ENCODE peak calls at places on chromosomes 2 and 18, in four cellular contexts. C, X, E and H are unnamed samples.

GRCh38 chr2:208315081-208315788 is 49.2 kb downstream of the PIKFYVE start:
- DNase-seq in X (no peak), C (no peak), E (no peak), H (no peak)

GRCh38 chr2:5549061-5549601 is 143.1 kb upstream of the SOX11 start:
- DNase-seq in X (no peak), C (no peak), E (no peak), H (no peak)

GRCh38 chr2:198731842-198732421 is 725.8 kb downstream of the SATB2 start:
- DNase-seq in E (no peak), X (no peak), C (no peak), H (no peak)

GRCh38 chr2:157443795-157444642 is at the start of gene CYTIP:
- DNase-seq in E (no peak), X (no peak), C (peak), H (no peak)

GRCh38 chr2:486381-486780 is 190.8 kb downstream of the TMEM18 start:
- DNase-seq in E (no peak), X (no peak), C (no peak), H (no peak)

GRCh38 chr2:72940786-72941185 is 23.5 kb downstream of the EMX1 start:
- DNase-seq in C (no peak), X (no peak), E (no peak), H (no peak)

GRCh38 chr2:181354626-181355025 is 102.6 kb upstream of the ITGA4 start:
- DNase-seq in C (no peak), E (peak), X (no peak), H (no peak)

GRCh38 chr2:217749009-217749408 is 253.8 kb downstream of the TNS1 start:
- DNase-seq in E (no peak), X (no peak), C (no peak), H (no peak)

GRCh38 chr2:120550893-120551446 is 184.7 kb upstream of the GLI2 start:
- DNase-seq in E (no peak), X (no peak), C (no peak), H (no peak)

GRCh38 chr2:222919841-222920609 is 59.2 kb downstream of the ACSL3 start:
- DNase-seq in X (peak), C (no peak), E (no peak), H (no peak)

GRCh38 chr2:222912117-222912516 is 51.3 kb downstream of the ACSL3 start:
- DNase-seq in E (no peak), X (no peak), C (no peak), H (no peak)

GRCh38 chr2:222916229-222917197 is 55.7 kb downstream of the ACSL3 start:
- DNase-seq in X (no peak), E (no peak), C (no peak), H (no peak)

GRCh38 chr2:222912776-222913175 is 51.9 kb downstream of the ACSL3 start:
- DNase-seq in X (no peak), C (no peak), E (no peak), H (no peak)

GRCh38 chr2:222915092-222915957 is 54.5 kb downstream of the ACSL3 start:
- DNase-seq in X (no peak), E (no peak), C (no peak), H (no peak)
- TF ChIP-seq CTCF in X (no peak), E (peak), C (peak), H (peak)

GRCh38 chr2:1556286-1556685 is 143.0 kb downstream of the TPO start:
- DNase-seq in X (no peak), E (no peak), C (no peak), H (no peak)

GRCh38 chr2:1552611-1553010 is 139.3 kb downstream of the TPO start:
- DNase-seq in C (no peak), E (no peak), X (no peak), H (no peak)

GRCh38 chr2:1550658-1551316 is 137.5 kb downstream of the TPO start:
- DNase-seq in X (peak), E (peak), C (peak), H (peak)

GRCh38 chr2:1551905-1552304 is 138.6 kb downstream of the TPO start:
- DNase-seq in E (no peak), C (no peak), X (no peak), H (no peak)

DNA sequence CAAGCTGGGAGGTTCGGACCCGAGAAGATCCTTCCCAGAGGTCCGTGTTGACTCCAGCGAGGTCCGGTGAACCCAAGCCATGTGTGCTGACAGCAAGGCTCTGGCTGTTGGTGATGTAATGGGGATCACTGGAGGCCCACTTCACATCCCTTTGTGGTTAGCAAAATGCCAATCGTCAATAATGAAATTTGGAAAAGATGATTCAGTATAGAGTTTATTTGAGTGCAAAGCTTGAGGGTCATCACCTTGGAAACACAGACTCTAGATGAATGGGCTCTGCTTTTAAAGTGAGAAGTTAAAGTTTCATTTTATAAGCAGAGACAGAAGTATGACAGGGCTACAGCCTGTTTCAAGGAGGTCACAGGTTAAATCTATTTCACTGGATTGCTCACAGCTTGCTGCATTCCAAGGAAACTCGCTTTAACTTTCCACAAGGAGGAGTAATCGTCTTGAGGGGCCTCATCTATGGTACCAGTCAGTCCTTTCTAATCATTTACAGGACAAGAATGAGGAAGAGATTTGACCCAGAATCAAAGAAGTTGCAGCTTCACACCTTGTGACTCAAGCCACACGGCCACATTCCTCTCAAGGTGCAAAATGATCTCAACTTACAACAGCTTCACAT is 140.5 kb downstream of the TPO start:
- DNase-seq in E (peak), X (peak), C (no peak), H (no peak)
- TF ChIP-seq CTCF in E (no peak), X (no peak), C (no peak), H (no peak)

DNA sequence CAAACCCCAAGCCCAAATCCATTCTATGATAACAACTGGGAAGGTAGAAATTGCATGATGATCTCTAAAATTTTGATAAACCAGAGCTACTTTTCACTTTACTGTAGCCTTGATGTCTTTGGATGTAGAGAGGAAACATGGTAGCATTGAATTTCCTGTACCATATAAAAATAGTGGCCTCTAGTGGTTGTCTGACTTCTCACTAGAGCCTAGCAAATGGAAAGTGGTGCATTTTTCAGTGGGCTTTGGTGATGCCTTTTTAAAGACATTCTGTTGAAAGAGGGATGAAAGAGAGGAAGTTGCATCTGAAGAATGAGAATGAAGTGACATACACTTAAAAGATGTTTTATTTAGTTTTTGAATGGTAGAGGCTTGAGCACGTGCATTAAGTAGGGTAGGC is 662.2 kb downstream of the XIRP2 start:
- DNase-seq in X (no peak), E (peak), C (no peak), H (no peak)
- TF ChIP-seq CTCF in X (peak), E (peak), C (no peak), H (peak)

GRCh38 chr2:210548878-210549384 is 7.5 kb upstream of the CPS1 start:
- DNase-seq in E (peak), X (no peak), C (no peak), H (no peak)
- TF ChIP-seq CTCF in E (no peak), X (no peak), C (no peak), H (no peak)

GRCh38 chr2:127451981-127452380 is 33.8 kb downstream of the PROC start:
- DNase-seq in E (no peak), X (no peak), C (no peak), H (no peak)

GRCh38 chr2:127454595-127455565 is 36.7 kb downstream of the PROC start:
- DNase-seq in E (peak), C (no peak), X (peak), H (no peak)

GRCh38 chr2:127455566-127456493 is 37.6 kb downstream of the PROC start:
- DNase-seq in X (no peak), E (no peak), C (no peak), H (no peak)

GRCh38 chr2:127453013-127453391 is 34.8 kb downstream of the PROC start:
- DNase-seq in E (no peak), C (no peak), X (no peak), H (no peak)

DNA sequence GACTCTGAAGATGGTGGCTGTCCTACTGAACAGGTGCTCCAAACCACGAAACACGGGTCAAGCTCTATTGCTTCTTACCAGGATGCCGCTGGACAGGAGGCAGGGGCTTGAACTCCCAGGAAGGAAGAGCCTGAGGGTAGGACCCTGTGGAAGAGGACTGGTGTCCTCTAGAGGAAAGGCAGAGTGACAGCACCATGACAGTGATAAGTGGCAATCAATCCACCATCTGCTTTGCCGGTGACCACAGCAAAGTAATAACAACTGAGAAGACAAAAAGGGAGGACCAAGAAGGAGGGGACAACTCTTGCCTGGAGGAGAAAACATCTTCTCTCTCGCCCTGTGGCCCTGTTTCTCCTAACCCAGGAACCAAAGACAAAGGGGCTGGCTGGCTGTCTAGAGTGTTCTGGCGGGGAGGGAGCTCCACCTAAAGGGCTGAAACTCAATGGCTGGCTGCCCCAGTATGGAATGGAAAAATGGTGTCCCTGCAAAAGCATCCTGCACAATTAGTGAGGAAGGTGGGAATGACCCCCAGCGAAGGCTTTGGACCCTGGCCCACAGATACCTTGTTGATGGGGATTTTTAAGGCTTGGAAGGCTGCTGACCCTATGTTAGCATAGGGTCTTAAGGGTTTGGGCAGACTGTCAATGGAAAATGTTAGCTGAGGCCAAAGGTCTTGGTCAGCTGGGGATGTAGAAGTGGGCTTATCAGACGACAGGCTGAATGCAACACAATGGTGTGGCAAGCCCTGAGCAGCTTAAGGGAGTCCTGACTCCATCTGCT is 35.4 kb downstream of the PROC start:
- DNase-seq in E (no peak), X (no peak), C (no peak), H (no peak)
- TF ChIP-seq CTCF in E (no peak), X (no peak), C (no peak), H (no peak)

GRCh38 chr2:193240752-193241151 is 1046.0 kb upstream of the TMEFF2 start:
- DNase-seq in X (no peak), C (no peak), E (no peak), H (no peak)
- TF ChIP-seq CTCF in X (peak), C (no peak), E (peak), H (peak)

GRCh38 chr2:193584001-193584400 is 1389.3 kb upstream of the TMEFF2 start:
- DNase-seq in X (peak), E (no peak), C (no peak), H (no peak)
- TF ChIP-seq CTCF in X (no peak), E (no peak), C (no peak), H (no peak)

GRCh38 chr2:156110890-156111289 is 221.6 kb downstream of the NR4A2 start:
- DNase-seq in E (no peak), X (peak), C (no peak), H (peak)
- TF ChIP-seq CTCF in E (no peak), X (no peak), C (no peak), H (peak)

GRCh38 chr18:78875268-78875997 is 104.2 kb upstream of the SALL3 start:
- DNase-seq in C (no peak), X (no peak), E (no peak), H (no peak)
- TF ChIP-seq CTCF in C (peak), X (no peak), E (peak), H (peak)